ENCODE peak calls at places on chromosome 12, in six cellular contexts. B, J, S, U, E and L are unnamed samples.

GRCh38 chr12:121465921-121466799 is 66.2 kb downstream of the RNF34 start:
- DNase-seq in B (no peak), J (peak), S (peak), U (peak), E (no peak), L (no peak)

GRCh38 chr12:20350495-20350894 is 17.8 kb upstream of the PDE3A start:
- DNase-seq in B (no peak), J (no peak), S (no peak), U (no peak), E (no peak), L (no peak)

GRCh38 chr12:120292411-120292660 is 633 bp upstream of the RNU4-2 start:
- DNase-seq in B (no peak), J (no peak), S (no peak), U (peak), E (no peak), L (no peak)

GRCh38 chr12:107600596-107601144 is 84.9 kb upstream of the PWP1 start:
- DNase-seq in B (no peak), J (no peak), S (no peak), U (no peak), E (no peak), L (no peak)

GRCh38 chr12:21775130-21775920 is 819 bp upstream of the KCNJ8 start:
- DNase-seq in B (no peak), J (no peak), S (no peak), U (no peak), E (no peak), L (no peak)

GRCh38 chr12:22083167-22083566 is 37.1 kb downstream of the CMAS start:
- DNase-seq in B (no peak), J (no peak), S (no peak), U (no peak), E (no peak), L (no peak)

GRCh38 chr12:5348491-5348890 is 83.4 kb upstream of the NTF3 start:
- DNase-seq in B (no peak), J (no peak), S (no peak), U (no peak), E (no peak), L (no peak)

GRCh38 chr12:50477241-50477832 is 27.4 kb upstream of the DIP2B start:
- DNase-seq in B (no peak), J (no peak), S (no peak), U (no peak), E (no peak), L (no peak)

GRCh38 chr12:78149459-78149858 is 318.8 kb downstream of the NAV3 start:
- DNase-seq in B (no peak), J (no peak), S (no peak), U (no peak), E (no peak), L (no peak)

GRCh38 chr12:85923767-85924331 is 49.8 kb downstream of the NTS start:
- DNase-seq in B (no peak), J (no peak), S (no peak), U (no peak), E (no peak), L (no peak)

GRCh38 chr12:105705765-105706164 is 375.3 kb downstream of the C12orf75 start:
- DNase-seq in B (no peak), J (peak), S (peak), U (no peak), E (peak), L (no peak)

GRCh38 chr12:14824012-14824634 is 10.1 kb upstream of the SMCO3 start:
- DNase-seq in B (no peak), J (no peak), S (no peak), U (no peak), E (no peak), L (no peak)

GRCh38 chr12:31742891-31743290 is 14.1 kb upstream of the AMN1 start:
- DNase-seq in B (no peak), J (no peak), S (no peak), U (no peak), E (no peak), L (no peak)

GRCh38 chr12:52160200-52160599 is 31.6 kb downstream of the KRT80 start:
- DNase-seq in B (no peak), J (no peak), S (no peak), U (no peak), E (no peak), L (no peak)

GRCh38 chr12:25436206-25436912 is 116.7 kb downstream of the LMNTD1 start:
- DNase-seq in B (no peak), J (no peak), S (peak), U (no peak), E (no peak), L (peak)

GRCh38 chr12:67519824-67520433 is 128.6 kb upstream of the DYRK2 start:
- DNase-seq in B (no peak), J (no peak), S (no peak), U (no peak), E (no peak), L (peak)

GRCh38 chr12:62103736-62104135 is 156.5 kb upstream of the USP15 start:
- DNase-seq in B (no peak), J (no peak), S (no peak), U (no peak), E (no peak), L (no peak)

GRCh38 chr12:120327593-120327992 is at the start of gene PLA2G1B:
- DNase-seq in B (no peak), J (no peak), S (peak), U (no peak), E (no peak), L (no peak)

GRCh38 chr12:65568517-65568916 is 255.8 kb upstream of the HMGA2 start:
- DNase-seq in B (no peak), J (no peak), S (no peak), U (no peak), E (no peak), L (no peak)

GRCh38 chr12:12608557-12608957 is 3.1 kb upstream of the CREBL2 start:
- DNase-seq in B (no peak), J (no peak), S (no peak), U (no peak), E (no peak), L (no peak)

GRCh38 chr12:98733667-98734350 is 88.7 kb downstream of the APAF1 start:
- DNase-seq in B (no peak), J (no peak), S (no peak), U (no peak), E (no peak), L (no peak)

GRCh38 chr12:20415013-20415412 is 46.7 kb downstream of the PDE3A start:
- DNase-seq in B (no peak), J (no peak), S (no peak), U (no peak), E (no peak), L (no peak)

GRCh38 chr12:79296871-79297270 is 393.9 kb downstream of the PAWR start:
- DNase-seq in B (no peak), J (no peak), S (no peak), U (no peak), E (no peak), L (no peak)

GRCh38 chr12:54039417-54040147 is 6.7 kb downstream of the HOXC5 start:
- DNase-seq in B (no peak), J (no peak), S (no peak), U (no peak), E (no peak), L (no peak)

GRCh38 chr12:110373025-110373876 is 30.3 kb downstream of the ANAPC7 start:
- DNase-seq in B (no peak), J (no peak), S (no peak), U (no peak), E (peak), L (peak)

GRCh38 chr12:122965851-122966742 is at the start of gene ABCB9:
- DNase-seq in B (peak), J (peak), S (peak), U (peak), E (peak), L (peak)

GRCh38 chr12:102061556-102062418 is at the start of gene WASHC3:
- DNase-seq in B (peak), J (peak), S (peak), U (peak), E (peak), L (peak)

DNA sequence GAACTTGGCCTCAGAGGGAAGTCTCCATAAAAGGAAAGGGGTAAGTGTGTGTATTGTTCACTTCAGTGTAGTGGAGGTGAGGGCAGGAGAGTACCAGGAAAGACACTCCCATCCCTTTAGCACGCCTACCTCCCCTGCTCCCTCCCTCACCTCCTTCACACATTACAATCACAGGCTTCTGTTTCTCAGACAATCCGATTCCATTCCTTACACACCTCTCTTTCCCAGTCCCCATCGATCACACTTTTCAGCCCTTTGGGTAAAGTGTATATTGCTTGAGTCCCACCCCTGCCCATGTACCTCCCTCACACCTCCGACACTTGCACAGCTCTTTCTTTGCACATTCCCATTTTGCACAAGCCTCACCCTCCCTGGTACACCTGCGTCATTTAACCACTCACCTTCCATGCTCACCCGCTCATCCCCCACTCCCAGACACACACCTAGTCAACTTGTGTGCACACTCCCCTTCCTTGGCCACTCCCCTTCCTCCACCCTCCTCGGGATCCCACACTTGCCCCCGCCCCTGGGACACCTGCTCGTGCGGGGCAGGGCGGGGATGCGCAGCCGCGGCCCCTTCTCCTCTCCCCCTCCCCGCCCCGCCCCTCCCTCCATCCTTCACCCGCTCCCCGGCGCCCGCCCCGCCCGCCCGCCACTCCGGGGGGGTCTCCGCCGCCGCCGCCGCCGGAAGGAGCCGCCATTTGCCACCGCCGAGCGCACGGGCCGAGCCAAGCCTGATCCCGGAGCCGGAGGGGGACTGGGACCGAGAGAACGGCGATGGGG is at the start of gene MARCHF9:
- DNase-seq in B (no peak), J (peak), S (peak), U (peak), E (no peak), L (peak)
- TF ChIP-seq POLR2A in B (no peak), J (no peak), S (peak), U (no peak), E (no peak), L (no peak)

DNA sequence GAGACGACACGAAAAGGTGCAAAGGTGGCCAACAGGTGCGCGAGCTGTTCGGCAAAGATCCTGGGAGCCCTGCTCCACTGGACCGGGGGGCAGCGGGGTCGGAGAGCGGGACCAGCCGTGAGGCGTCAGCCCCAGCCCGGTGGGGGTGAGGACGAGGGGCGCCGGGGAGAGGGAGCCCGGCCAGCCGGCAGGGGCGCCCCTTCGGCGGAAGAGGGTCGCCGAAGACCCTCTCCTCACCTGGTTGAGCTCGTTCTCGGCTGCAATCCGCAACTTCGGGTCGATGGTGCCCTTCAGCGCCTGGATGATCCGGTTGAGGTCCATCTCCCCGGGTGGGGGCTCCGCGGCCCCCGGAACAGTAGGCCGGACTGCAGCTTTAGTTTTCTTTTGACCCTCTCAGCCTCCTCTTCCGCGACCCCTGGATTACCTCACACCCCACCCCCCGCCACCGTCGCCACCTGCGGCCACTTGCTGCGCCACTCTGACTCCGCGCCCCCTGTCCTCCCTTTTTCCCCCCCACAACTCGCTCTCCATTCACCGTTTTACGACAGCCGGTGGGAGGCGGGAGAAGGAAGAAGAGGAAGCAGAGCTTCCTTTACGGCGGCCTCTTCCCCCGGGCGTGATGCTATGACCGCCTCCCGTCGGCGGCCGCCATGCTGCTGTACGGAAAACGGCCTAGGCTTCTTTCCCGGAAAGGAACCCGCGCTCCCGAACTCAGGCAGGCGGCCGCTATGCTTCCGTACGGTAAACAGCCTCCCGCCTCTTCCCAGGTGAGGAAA is at the start of gene IPO8:
- DNase-seq in B (peak), J (peak), S (peak), U (peak), E (peak), L (peak)
- TF ChIP-seq CTCF in B (no peak), J (peak), S (peak), U (peak), E (peak), L (no peak)

GRCh38 chr12:115511305-115511704 is 766.2 kb downstream of the MED13L start:
- DNase-seq in B (no peak), J (no peak), S (no peak), U (no peak), E (no peak), L (no peak)

GRCh38 chr12:115508990-115509389 is 768.5 kb downstream of the MED13L start:
- DNase-seq in B (no peak), J (no peak), S (no peak), U (no peak), E (no peak), L (no peak)

GRCh38 chr12:115504241-115504941 is 773.1 kb downstream of the MED13L start:
- DNase-seq in B (no peak), J (no peak), S (no peak), U (no peak), E (no peak), L (no peak)

GRCh38 chr12:115506822-115507629 is 770.5 kb downstream of the MED13L start:
- DNase-seq in B (no peak), J (peak), S (no peak), U (no peak), E (no peak), L (no peak)

GRCh38 chr12:115507951-115508722 is 769.4 kb downstream of the MED13L start:
- DNase-seq in B (no peak), J (peak), S (no peak), U (no peak), E (no peak), L (no peak)
- H3K4me3 ChIP-seq in B (no peak), J (no peak), S (no peak), U (no peak), E (no peak), L (no peak)

DNA sequence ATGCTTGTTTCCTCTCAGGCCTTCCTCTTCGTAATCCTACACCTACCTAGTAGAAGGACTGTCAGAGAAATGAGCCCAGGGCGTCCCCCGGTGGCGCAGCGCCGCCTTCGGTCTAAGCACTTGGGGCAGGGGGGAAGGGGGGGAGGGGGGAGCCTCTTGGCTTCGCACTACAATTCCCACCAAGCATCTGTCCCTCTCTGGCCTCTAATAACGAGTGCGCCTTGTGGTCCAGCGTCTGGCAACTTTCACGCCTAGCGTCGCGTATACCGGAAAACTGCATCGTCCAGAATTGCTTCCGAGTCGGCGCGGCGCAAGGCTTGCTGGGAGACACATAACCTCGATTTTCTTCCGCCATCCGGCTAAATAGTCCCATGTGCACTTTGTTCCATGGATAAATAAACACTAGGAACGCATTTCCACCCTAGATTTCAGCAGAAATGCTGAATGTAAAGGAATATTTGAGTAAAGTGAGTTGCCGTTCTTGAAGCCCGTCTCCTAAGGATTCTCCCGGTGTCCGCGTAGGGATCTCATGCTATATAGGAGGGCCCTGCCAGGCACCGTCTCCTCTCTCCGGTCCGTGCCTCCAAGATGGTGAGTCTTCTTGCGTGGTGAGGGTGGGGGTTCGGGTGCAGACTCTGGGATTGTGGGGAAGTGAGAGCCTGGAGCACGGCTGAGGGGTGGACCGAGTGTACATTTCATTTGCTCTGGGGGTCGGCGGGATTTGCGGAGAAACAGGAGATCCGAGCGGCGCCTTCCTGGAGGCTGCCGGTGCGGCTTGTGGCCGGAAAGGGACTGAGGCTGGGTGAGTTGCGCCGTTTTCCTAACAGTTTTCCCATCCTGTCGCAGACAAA is at the start of gene RPS26:
- DNase-seq in B (peak), J (peak), S (peak), U (peak), E (peak), L (peak)
- TF ChIP-seq POLR2A in B (peak), J (peak), S (peak), U (peak), E (peak), L (peak)

DNA sequence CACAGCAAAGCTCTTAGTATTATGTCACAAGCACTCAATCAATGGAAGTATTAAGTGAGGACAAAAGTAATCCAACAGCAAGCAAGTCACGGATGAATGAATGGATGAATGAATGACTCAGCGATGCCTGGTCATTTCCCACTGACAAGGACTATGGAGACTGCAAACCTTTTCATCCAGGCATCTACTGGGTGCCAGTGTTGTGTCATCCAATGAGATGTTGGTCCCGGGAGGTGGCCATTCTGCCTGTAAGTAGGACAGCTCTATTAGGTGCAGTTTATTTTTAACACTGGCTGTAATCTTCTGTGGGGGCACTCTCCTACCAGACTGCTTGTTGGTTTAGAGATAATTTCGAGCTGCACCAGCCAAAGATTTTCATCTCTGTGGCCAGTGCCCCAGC is 39.4 kb downstream of the STAB2 start:
- DNase-seq in B (no peak), J (peak), S (peak), U (peak), E (peak), L (peak)
- TF ChIP-seq CTCF in B (peak), J (peak), S (peak), U (peak), E (no peak), L (no peak)

GRCh38 chr12:116266631-116267349 is 10.7 kb downstream of the MED13L start:
- DNase-seq in B (no peak), J (no peak), S (no peak), U (no peak), E (no peak), L (no peak)
- H3K4me3 ChIP-seq in B (no peak), J (no peak), S (no peak), U (no peak), E (no peak), L (no peak)

GRCh38 chr12:116959198-116959460 is 48.4 kb downstream of the FBXW8 start:
- DNase-seq in B (no peak), J (no peak), S (no peak), U (no peak), E (no peak), L (no peak)

GRCh38 chr12:116962783-116963356 is 52.1 kb downstream of the FBXW8 start:
- DNase-seq in B (no peak), J (no peak), S (no peak), U (peak), E (no peak), L (no peak)

GRCh38 chr12:116958402-116959197 is 47.9 kb downstream of the FBXW8 start:
- DNase-seq in B (no peak), J (no peak), S (no peak), U (no peak), E (no peak), L (no peak)

GRCh38 chr12:116962197-116962596 is 51.4 kb downstream of the FBXW8 start:
- DNase-seq in B (no peak), J (no peak), S (no peak), U (no peak), E (no peak), L (no peak)

GRCh38 chr12:116959845-116960514 is 49.2 kb downstream of the FBXW8 start:
- DNase-seq in B (no peak), J (no peak), S (no peak), U (no peak), E (no peak), L (no peak)
- TF ChIP-seq POLR2A in B (no peak), J (no peak), S (no peak), U (no peak), E (no peak), L (no peak)

DNA sequence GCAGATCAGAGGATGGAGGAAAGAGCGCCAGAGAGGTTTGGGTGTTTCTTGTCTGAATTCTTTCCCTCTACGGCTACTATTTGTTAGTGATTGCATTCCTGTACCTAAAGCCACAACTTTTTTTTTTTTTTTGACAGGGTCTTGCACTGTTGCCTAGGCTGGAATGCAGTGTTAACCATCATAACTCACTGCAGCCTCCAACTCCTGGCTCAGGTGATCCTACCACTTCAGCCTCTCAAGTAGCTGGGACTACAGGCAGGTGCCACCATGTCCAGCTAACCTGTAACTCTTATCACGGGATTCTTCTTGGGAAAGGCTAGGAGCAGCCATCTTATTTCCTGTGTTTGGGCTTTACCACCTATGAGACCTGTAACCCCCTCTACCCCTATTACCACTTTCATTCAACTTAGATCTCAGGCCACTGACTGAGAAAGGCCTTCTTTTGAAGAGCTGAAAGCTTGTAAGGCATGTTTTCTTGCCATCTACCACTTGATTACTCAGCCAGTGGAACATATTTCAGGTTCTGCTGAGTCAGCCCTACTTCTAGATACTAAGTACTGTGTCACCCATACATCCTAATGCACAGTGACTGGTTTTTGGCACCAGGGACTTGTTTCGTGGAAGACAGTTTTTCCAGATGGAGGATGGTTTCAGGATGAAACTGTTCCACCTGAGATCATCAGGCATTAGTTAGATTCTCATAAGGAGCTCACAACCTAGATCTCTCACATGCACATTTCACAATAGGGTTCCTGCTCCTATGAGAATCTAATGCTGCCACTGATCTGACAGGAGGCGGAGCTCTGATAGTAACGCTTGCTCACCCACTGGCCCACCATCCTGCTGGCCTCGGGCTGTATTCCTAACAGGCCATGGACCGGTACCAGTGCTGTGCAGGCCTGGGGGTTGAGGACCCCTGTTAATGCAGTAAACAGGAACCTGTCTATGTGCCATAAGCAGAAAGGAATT is 6.9 kb downstream of the VEZT start:
- DNase-seq in B (no peak), J (no peak), S (no peak), U (no peak), E (no peak), L (no peak)
- TF ChIP-seq CTCF in B (no peak), J (no peak), S (no peak), U (no peak), E (no peak), L (no peak)